ENCODE peak calls at places on chromosomes 4 and X, in five cellular contexts. L, T, U, B and H are unnamed samples.

GRCh38 chr4:173426064-173426463 is 27.1 kb upstream of the SCRG1 start:
- DNase-seq in L (no peak), T (no peak), U (no peak), B (no peak), H (no peak)

GRCh38 chr4:104559502-104559901 is 64.8 kb upstream of the CXXC4 start:
- DNase-seq in L (no peak), T (no peak), U (no peak), B (no peak), H (no peak)

GRCh38 chrX:154824638-154825037 is 9.8 kb downstream of the SMIM9 start:
- DNase-seq in L (no peak), T (no peak), U (no peak), B (no peak), H (no peak)

GRCh38 chr4:59553063-59553738 is 1646.9 kb upstream of the ADGRL3 start:
- DNase-seq in L (no peak), T (no peak), U (peak; percentile 55), B (no peak), H (peak; percentile 33)

GRCh38 chr4:134610172-134610571 is 408.6 kb upstream of the PABPC4L start:
- DNase-seq in L (no peak), T (no peak), U (no peak), B (no peak), H (no peak)

GRCh38 chr4:112900416-112900815 is 149.0 kb upstream of the ANK2 start:
- DNase-seq in L (no peak), T (no peak), U (no peak), B (no peak), H (no peak)

GRCh38 chr4:139753686-139754085 is 88.1 kb downstream of the MGST2 start:
- DNase-seq in L (no peak), T (no peak), U (no peak), B (no peak), H (no peak)

GRCh38 chrX:69093960-69094935 is 71.0 kb downstream of the PJA1 start:
- DNase-seq in L (peak; percentile 64), T (peak; percentile 21), U (no peak), B (peak; percentile 53), H (peak; percentile 10)

GRCh38 chrX:7086384-7086783 is 61.1 kb upstream of the STS start:
- DNase-seq in L (peak; percentile 6), T (no peak), U (no peak), B (no peak), H (no peak)

GRCh38 chr4:57580710-57581109 is 470.5 kb upstream of the IGFBP7 start:
- DNase-seq in L (no peak), T (no peak), U (no peak), B (no peak), H (no peak)

GRCh38 chrX:140343226-140343873 is 161.5 kb downstream of the SOX3 start:
- DNase-seq in L (no peak), T (no peak), U (no peak), B (no peak), H (peak; percentile 41)

GRCh38 chrX:139429913-139430312 is 100.6 kb upstream of the F9 start:
- DNase-seq in L (peak; percentile 9), T (no peak), U (no peak), B (no peak), H (no peak)

GRCh38 chr4:38563703-38564490 is 100.1 kb upstream of the KLF3 start:
- DNase-seq in L (no peak), T (no peak), U (no peak), B (no peak), H (no peak)

GRCh38 chrX:152646961-152647360 is 9.3 kb downstream of the GABRQ start:
- DNase-seq in L (no peak), T (no peak), U (no peak), B (no peak), H (no peak)

GRCh38 chrX:151801980-151802379 is 67.4 kb downstream of the CNGA2 start:
- DNase-seq in L (peak; percentile 17), T (no peak), U (no peak), B (no peak), H (no peak)

GRCh38 chr4:113919611-113920010 is 59.8 kb downstream of the ARSJ start:
- DNase-seq in L (no peak), T (no peak), U (no peak), B (no peak), H (no peak)

GRCh38 chrX:8815460-8816065 is 14.4 kb upstream of the FAM9A start:
- DNase-seq in L (peak; percentile 52), T (peak; percentile 2), U (peak; percentile 4), B (no peak), H (peak; percentile 36)

GRCh38 chrX:57929373-57929772 is 19.1 kb upstream of the ZXDA start:
- DNase-seq in L (peak; percentile 11), T (peak; percentile 8), U (no peak), B (no peak), H (no peak)

GRCh38 chr4:73137121-73137520 is 67.6 kb upstream of the COX18 start:
- DNase-seq in L (no peak), T (no peak), U (no peak), B (no peak), H (no peak)

GRCh38 chrX:110675866-110676265 is 119.8 kb downstream of the CHRDL1 start:
- DNase-seq in L (no peak), T (no peak), U (no peak), B (no peak), H (no peak)

GRCh38 chrX:30957753-30958152 is 68.7 kb upstream of the TAB3 start:
- DNase-seq in L (peak; percentile 6), T (no peak), U (no peak), B (no peak), H (no peak)

GRCh38 chr4:182823576-182823975 is 93.6 kb downstream of the DCTD start:
- DNase-seq in L (no peak), T (no peak), U (no peak), B (no peak), H (no peak)

GRCh38 chrX:125205918-125206665 is 113.6 kb upstream of the TEX13C start:
- DNase-seq in L (no peak), T (no peak), U (no peak), B (peak; percentile 45), H (no peak)
- H3K27ac ChIP-seq in L (no peak overlapping the region), T (no peak overlapping the region), U (no peak overlapping the region), B (no peak overlapping the region), H (no peak overlapping the region)

DNA sequence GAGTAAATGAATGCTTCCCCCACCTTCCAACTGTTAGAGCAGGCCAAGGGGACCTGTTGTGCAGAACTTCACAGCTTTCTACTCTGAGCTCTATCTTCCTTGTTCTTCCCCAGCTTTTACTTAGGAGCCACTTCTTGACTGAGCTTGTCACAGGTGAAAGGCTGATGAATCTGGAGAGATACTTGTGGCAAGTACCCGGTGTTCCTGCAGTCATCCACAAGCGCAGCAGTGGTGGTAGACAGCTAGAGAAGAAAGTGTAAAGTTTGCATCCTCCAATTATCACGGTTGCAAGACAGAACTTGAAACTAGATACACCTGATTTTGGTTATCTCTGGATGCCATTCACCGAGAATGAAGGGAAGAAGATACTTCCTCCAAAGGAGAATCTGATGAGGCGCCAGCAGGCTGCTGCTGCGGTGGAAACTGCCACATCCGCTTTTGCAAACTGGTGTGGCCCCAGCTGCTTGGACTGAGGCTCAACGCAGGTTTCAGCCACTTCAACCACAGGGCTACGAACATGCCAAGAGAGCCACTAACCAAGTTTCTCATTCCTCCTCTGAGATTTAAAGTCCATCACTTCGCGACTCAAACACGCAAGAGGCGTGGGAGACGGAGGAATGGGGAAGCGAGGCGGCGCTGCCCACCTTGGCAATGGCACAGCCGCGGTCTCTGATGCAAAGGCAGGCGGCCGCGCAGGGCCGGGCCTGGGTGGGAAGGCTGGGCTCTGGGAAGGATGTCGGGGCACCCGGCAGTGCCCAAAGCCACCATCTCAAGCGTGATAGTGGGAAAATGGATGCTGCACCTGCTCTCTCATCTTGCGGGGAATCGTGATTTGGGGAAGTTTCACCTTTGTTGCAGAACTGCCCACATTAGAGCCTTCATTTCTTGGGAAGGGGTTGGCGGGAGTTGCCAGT is 1.3 kb upstream of the FHIP1A start:
- DNase-seq in L (no peak), T (no peak), U (peak; percentile 40), B (peak; percentile 65), H (no peak)
- TF ChIP-seq SIN3A in L (no peak), T (no peak), U (no peak), B (peak; percentile 31), H (no peak)

DNA sequence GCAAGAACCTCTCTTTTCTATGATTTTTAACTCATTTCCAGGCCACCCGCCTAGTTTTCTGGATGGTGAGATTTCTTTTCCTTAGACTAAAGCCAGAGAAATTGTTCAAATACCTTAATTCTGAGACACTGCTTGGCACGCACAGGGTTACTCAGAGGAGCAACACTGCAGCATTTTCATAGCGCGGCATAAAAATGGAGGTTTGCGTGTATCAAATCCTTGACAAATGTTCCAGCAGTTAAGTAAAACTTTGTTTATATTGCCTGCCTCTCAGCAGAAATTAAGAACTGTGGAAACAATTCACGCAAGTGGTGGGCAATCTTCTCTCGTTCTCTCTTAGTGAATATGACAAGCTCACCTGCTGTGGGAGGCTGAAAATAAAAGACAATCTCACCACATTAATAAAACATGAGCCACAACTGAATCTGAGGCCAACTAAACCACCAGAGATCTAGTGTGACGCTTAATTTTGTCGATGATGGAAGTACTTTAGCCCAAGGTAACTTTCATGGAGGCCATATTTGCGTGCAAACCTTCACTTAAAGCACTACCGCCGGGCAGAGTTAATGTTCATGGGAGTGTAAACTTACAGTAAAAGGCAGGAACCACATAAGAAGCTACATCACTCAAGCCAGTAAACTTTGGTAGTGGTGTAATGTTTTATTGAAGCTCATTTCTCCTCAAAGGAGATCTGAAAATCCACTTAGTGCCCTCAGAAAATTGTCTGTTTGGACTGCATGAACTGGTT is 894.8 kb upstream of the EPHA5 start:
- DNase-seq in L (no peak), T (no peak), U (no peak), B (no peak), H (no peak)
- H3K27ac ChIP-seq in L (no peak overlapping the region), T (no peak overlapping the region), U (no peak overlapping the region), B (no peak overlapping the region), H (no peak overlapping the region)

DNA sequence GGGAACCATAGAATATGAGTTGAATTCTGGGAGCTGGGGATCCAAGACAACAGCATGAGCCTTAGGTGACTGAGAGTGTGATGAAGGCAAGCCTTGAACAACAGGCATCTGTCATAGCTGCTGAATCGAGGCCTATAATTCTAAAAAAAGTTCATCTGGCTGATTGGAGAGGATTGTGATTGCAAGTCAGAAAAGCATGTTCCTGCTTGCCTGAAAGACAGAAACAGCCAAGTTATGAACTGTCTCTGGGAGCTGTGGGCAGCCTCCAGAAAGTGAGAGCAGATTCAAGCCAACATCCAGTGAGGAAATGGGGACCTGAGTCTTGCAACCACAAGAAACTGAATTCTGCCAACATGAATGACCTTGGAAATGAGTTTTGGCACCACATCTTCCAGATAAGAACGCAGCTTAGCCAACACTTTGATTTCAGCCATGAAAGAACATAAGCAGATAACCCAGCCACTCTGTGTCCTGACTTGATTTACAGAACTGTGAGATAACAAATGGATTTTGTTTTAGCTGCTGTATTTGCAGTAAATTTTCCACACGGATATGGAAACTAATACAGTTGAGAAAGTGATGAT is 240.4 kb upstream of the NDST3 start:
- DNase-seq in L (no peak), T (no peak), U (no peak), B (no peak), H (no peak)
- TF ChIP-seq SIN3A in L (no peak), T (no peak), U (no peak), B (no peak), H (no peak)

GRCh38 chr4:53535567-53535966 is 55.7 kb downstream of the LNX1 start:
- DNase-seq in L (no peak), T (no peak), U (no peak), B (no peak), H (no peak)
- H3K27ac ChIP-seq in L (no peak overlapping the region), T (no peak overlapping the region), U (no peak overlapping the region), B (no peak overlapping the region), H (no peak overlapping the region)

DNA sequence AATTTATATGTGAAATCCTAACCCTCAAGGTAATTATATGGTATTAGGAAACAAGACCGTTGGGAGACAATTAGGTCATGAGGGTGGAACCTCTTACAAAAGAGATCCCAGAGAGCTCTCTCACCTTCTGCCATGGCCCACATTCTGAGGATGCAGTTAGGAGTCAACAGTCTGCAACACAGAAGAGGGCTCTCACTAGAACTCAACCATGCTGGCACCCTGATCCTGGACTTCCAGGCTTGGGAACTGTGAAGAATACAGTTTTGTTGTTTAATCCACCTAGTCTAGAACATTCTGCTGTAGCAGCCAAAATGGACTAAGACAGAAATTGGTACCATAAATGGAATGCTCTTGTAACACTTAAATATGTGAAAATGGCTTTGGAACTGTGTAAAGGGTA is 278.8 kb upstream of the GALNTL6 start:
- DNase-seq in L (no peak), T (no peak), U (no peak), B (no peak), H (no peak)
- TF ChIP-seq SIN3A in L (no peak), T (no peak), U (no peak), B (no peak), H (no peak)